ENCODE peak calls at places on chromosomes 4 and X, in ten cellular contexts. One of them, this sample, is unnamed.

GRCh38 chr4:153014460-153014859 is 78.3 kb downstream of the FHDC1 start:
- DNase-seq in ELF-1: no peak
- DNase-seq in GM12878: no peak
- DNase-seq in activated T-helper 2 cell treated with anti-CD3 and anti-CD28 coated beads, Interferon-gamma antibody, Interleukin-2, Interleukin-4, amounts not matched to agents 10 μg/mL and 5 μg/mL and 100 μg/mL, durations not matched to agents 14 hours and 24 hours and 36 hours: no peak
- DNase-seq in fibroblast of lung: no peak
- DNase-seq in Daoy: no peak
- DNase-seq in mucosa of descending colon: no peak
- DNase-seq in AG09319: no peak
- DNase-seq in choroid plexus epithelial cell: peak
- DNase-seq in cardiac muscle cell: no peak
- DNase-seq in this sample: no peak

GRCh38 chr4:184409911-184410692 is 64.2 kb downstream of the IRF2 start:
- DNase-seq in GM12878: no peak
- DNase-seq in fibroblast of lung: no peak
- DNase-seq in Daoy: no peak
- DNase-seq in mucosa of descending colon: no peak
- DNase-seq in ELF-1: no peak
- DNase-seq in cardiac muscle cell: no peak
- DNase-seq in activated T-helper 2 cell treated with anti-CD3 and anti-CD28 coated beads, Interferon-gamma antibody, Interleukin-2, Interleukin-4, amounts not matched to agents 10 μg/mL and 5 μg/mL and 100 μg/mL, durations not matched to agents 14 hours and 24 hours and 36 hours: no peak
- DNase-seq in AG09319: no peak
- DNase-seq in choroid plexus epithelial cell: no peak
- DNase-seq in this sample: no peak

GRCh38 chr4:106371166-106371565 is 2.6 kb upstream of the GIMD1 start:
- DNase-seq in fibroblast of lung: no peak
- DNase-seq in GM12878: no peak
- DNase-seq in activated T-helper 2 cell treated with anti-CD3 and anti-CD28 coated beads, Interferon-gamma antibody, Interleukin-2, Interleukin-4, amounts not matched to agents 10 μg/mL and 5 μg/mL and 100 μg/mL, durations not matched to agents 14 hours and 24 hours and 36 hours: no peak
- DNase-seq in AG09319: no peak
- DNase-seq in cardiac muscle cell: no peak
- DNase-seq in mucosa of descending colon: no peak
- DNase-seq in choroid plexus epithelial cell: no peak
- DNase-seq in Daoy: no peak
- DNase-seq in ELF-1: no peak
- DNase-seq in this sample: no peak

GRCh38 chr4:180058731-180059215 is 2184.4 kb upstream of the TENM3 start:
- DNase-seq in ELF-1: peak
- DNase-seq in GM12878: no peak
- DNase-seq in activated T-helper 2 cell treated with anti-CD3 and anti-CD28 coated beads, Interferon-gamma antibody, Interleukin-2, Interleukin-4, amounts not matched to agents 10 μg/mL and 5 μg/mL and 100 μg/mL, durations not matched to agents 14 hours and 24 hours and 36 hours: no peak
- DNase-seq in mucosa of descending colon: peak
- DNase-seq in Daoy: peak
- DNase-seq in cardiac muscle cell: peak
- DNase-seq in fibroblast of lung: peak
- DNase-seq in AG09319: peak
- DNase-seq in choroid plexus epithelial cell: peak
- DNase-seq in this sample: peak

GRCh38 chr4:25564836-25565235 is 90.8 kb upstream of the SLC34A2 start:
- DNase-seq in fibroblast of lung: no peak
- DNase-seq in choroid plexus epithelial cell: no peak
- DNase-seq in AG09319: no peak
- DNase-seq in mucosa of descending colon: no peak
- DNase-seq in GM12878: no peak
- DNase-seq in ELF-1: no peak
- DNase-seq in activated T-helper 2 cell treated with anti-CD3 and anti-CD28 coated beads, Interferon-gamma antibody, Interleukin-2, Interleukin-4, amounts not matched to agents 10 μg/mL and 5 μg/mL and 100 μg/mL, durations not matched to agents 14 hours and 24 hours and 36 hours: no peak
- DNase-seq in cardiac muscle cell: no peak
- DNase-seq in Daoy: no peak
- DNase-seq in this sample: peak

GRCh38 chr4:121685257-121685656 is 11.5 kb downstream of the ANXA5 start:
- DNase-seq in AG09319: no peak
- DNase-seq in GM12878: no peak
- DNase-seq in Daoy: no peak
- DNase-seq in mucosa of descending colon: no peak
- DNase-seq in fibroblast of lung: peak
- DNase-seq in choroid plexus epithelial cell: peak
- DNase-seq in activated T-helper 2 cell treated with anti-CD3 and anti-CD28 coated beads, Interferon-gamma antibody, Interleukin-2, Interleukin-4, amounts not matched to agents 10 μg/mL and 5 μg/mL and 100 μg/mL, durations not matched to agents 14 hours and 24 hours and 36 hours: no peak
- DNase-seq in ELF-1: no peak
- DNase-seq in cardiac muscle cell: peak
- DNase-seq in this sample: no peak

GRCh38 chr4:149735796-149736195 is 79.8 kb downstream of the IQCM start:
- DNase-seq in Daoy: no peak
- DNase-seq in fibroblast of lung: peak
- DNase-seq in GM12878: no peak
- DNase-seq in AG09319: no peak
- DNase-seq in cardiac muscle cell: peak
- DNase-seq in ELF-1: no peak
- DNase-seq in activated T-helper 2 cell treated with anti-CD3 and anti-CD28 coated beads, Interferon-gamma antibody, Interleukin-2, Interleukin-4, amounts not matched to agents 10 μg/mL and 5 μg/mL and 100 μg/mL, durations not matched to agents 14 hours and 24 hours and 36 hours: no peak
- DNase-seq in choroid plexus epithelial cell: peak
- DNase-seq in mucosa of descending colon: no peak
- DNase-seq in this sample: no peak

GRCh38 chr4:163603246-163603645 is 108.8 kb downstream of the TMA16 start:
- DNase-seq in fibroblast of lung: peak
- DNase-seq in cardiac muscle cell: no peak
- DNase-seq in Daoy: no peak
- DNase-seq in choroid plexus epithelial cell: peak
- DNase-seq in GM12878: no peak
- DNase-seq in activated T-helper 2 cell treated with anti-CD3 and anti-CD28 coated beads, Interferon-gamma antibody, Interleukin-2, Interleukin-4, amounts not matched to agents 10 μg/mL and 5 μg/mL and 100 μg/mL, durations not matched to agents 14 hours and 24 hours and 36 hours: no peak
- DNase-seq in ELF-1: no peak
- DNase-seq in AG09319: no peak
- DNase-seq in mucosa of descending colon: no peak
- DNase-seq in this sample: no peak

GRCh38 chrX:130295519-130296314 is 27.0 kb upstream of the ZNF280C start:
- DNase-seq in cardiac muscle cell: peak
- DNase-seq in GM12878: no peak
- DNase-seq in ELF-1: no peak
- DNase-seq in fibroblast of lung: peak
- DNase-seq in choroid plexus epithelial cell: peak
- DNase-seq in AG09319: no peak
- DNase-seq in activated T-helper 2 cell treated with anti-CD3 and anti-CD28 coated beads, Interferon-gamma antibody, Interleukin-2, Interleukin-4, amounts not matched to agents 10 μg/mL and 5 μg/mL and 100 μg/mL, durations not matched to agents 14 hours and 24 hours and 36 hours: no peak
- DNase-seq in Daoy: no peak
- DNase-seq in mucosa of descending colon: no peak
- DNase-seq in this sample: no peak

GRCh38 chr4:57265831-57266582 is 155.8 kb upstream of the IGFBP7 start:
- DNase-seq in Daoy: no peak
- DNase-seq in fibroblast of lung: no peak
- DNase-seq in GM12878: no peak
- DNase-seq in AG09319: no peak
- DNase-seq in cardiac muscle cell: no peak
- DNase-seq in ELF-1: peak
- DNase-seq in mucosa of descending colon: no peak
- DNase-seq in activated T-helper 2 cell treated with anti-CD3 and anti-CD28 coated beads, Interferon-gamma antibody, Interleukin-2, Interleukin-4, amounts not matched to agents 10 μg/mL and 5 μg/mL and 100 μg/mL, durations not matched to agents 14 hours and 24 hours and 36 hours: no peak
- DNase-seq in choroid plexus epithelial cell: no peak
- DNase-seq in this sample: peak

GRCh38 chrX:129145382-129145781 is 377.9 kb downstream of the SMARCA1 start:
- DNase-seq in GM12878: no peak
- DNase-seq in AG09319: no peak
- DNase-seq in fibroblast of lung: no peak
- DNase-seq in mucosa of descending colon: no peak
- DNase-seq in cardiac muscle cell: no peak
- DNase-seq in choroid plexus epithelial cell: no peak
- DNase-seq in Daoy: no peak
- DNase-seq in activated T-helper 2 cell treated with anti-CD3 and anti-CD28 coated beads, Interferon-gamma antibody, Interleukin-2, Interleukin-4, amounts not matched to agents 10 μg/mL and 5 μg/mL and 100 μg/mL, durations not matched to agents 14 hours and 24 hours and 36 hours: no peak
- DNase-seq in ELF-1: peak
- DNase-seq in this sample: no peak

GRCh38 chrX:154396948-154397887 is 959 bp upstream of the RPL10 start:
- DNase-seq in fibroblast of lung: peak
- DNase-seq in GM12878: no peak
- DNase-seq in cardiac muscle cell: peak
- DNase-seq in mucosa of descending colon: peak
- DNase-seq in ELF-1: peak
- DNase-seq in Daoy: no peak
- DNase-seq in choroid plexus epithelial cell: peak
- DNase-seq in activated T-helper 2 cell treated with anti-CD3 and anti-CD28 coated beads, Interferon-gamma antibody, Interleukin-2, Interleukin-4, amounts not matched to agents 10 μg/mL and 5 μg/mL and 100 μg/mL, durations not matched to agents 14 hours and 24 hours and 36 hours: peak
- DNase-seq in AG09319: no peak
- DNase-seq in this sample: peak

GRCh38 chr4:97074531-97074930 is 1068.7 kb downstream of the STPG2 start:
- DNase-seq in Daoy: no peak
- DNase-seq in ELF-1: no peak
- DNase-seq in GM12878: no peak
- DNase-seq in activated T-helper 2 cell treated with anti-CD3 and anti-CD28 coated beads, Interferon-gamma antibody, Interleukin-2, Interleukin-4, amounts not matched to agents 10 μg/mL and 5 μg/mL and 100 μg/mL, durations not matched to agents 14 hours and 24 hours and 36 hours: no peak
- DNase-seq in fibroblast of lung: no peak
- DNase-seq in mucosa of descending colon: no peak
- DNase-seq in choroid plexus epithelial cell: no peak
- DNase-seq in AG09319: no peak
- DNase-seq in cardiac muscle cell: no peak
- DNase-seq in this sample: no peak

GRCh38 chrX:151922692-151923091 is 10.0 kb downstream of the MAGEA4 start:
- DNase-seq in Daoy: no peak
- DNase-seq in mucosa of descending colon: no peak
- DNase-seq in fibroblast of lung: no peak
- DNase-seq in choroid plexus epithelial cell: no peak
- DNase-seq in GM12878: no peak
- DNase-seq in cardiac muscle cell: no peak
- DNase-seq in AG09319: no peak
- DNase-seq in ELF-1: no peak
- DNase-seq in activated T-helper 2 cell treated with anti-CD3 and anti-CD28 coated beads, Interferon-gamma antibody, Interleukin-2, Interleukin-4, amounts not matched to agents 10 μg/mL and 5 μg/mL and 100 μg/mL, durations not matched to agents 14 hours and 24 hours and 36 hours: no peak
- DNase-seq in this sample: no peak

GRCh38 chr4:175469519-175469918 is 342.5 kb downstream of the GPM6A start:
- DNase-seq in Daoy: peak
- DNase-seq in ELF-1: peak
- DNase-seq in mucosa of descending colon: no peak
- DNase-seq in fibroblast of lung: no peak
- DNase-seq in GM12878: no peak
- DNase-seq in choroid plexus epithelial cell: peak
- DNase-seq in cardiac muscle cell: no peak
- DNase-seq in AG09319: no peak
- DNase-seq in activated T-helper 2 cell treated with anti-CD3 and anti-CD28 coated beads, Interferon-gamma antibody, Interleukin-2, Interleukin-4, amounts not matched to agents 10 μg/mL and 5 μg/mL and 100 μg/mL, durations not matched to agents 14 hours and 24 hours and 36 hours: no peak
- DNase-seq in this sample: peak

GRCh38 chr4:48295116-48295515 is 25.5 kb upstream of the TEC start:
- DNase-seq in choroid plexus epithelial cell: no peak
- DNase-seq in mucosa of descending colon: no peak
- DNase-seq in AG09319: no peak
- DNase-seq in GM12878: no peak
- DNase-seq in Daoy: no peak
- DNase-seq in ELF-1: no peak
- DNase-seq in fibroblast of lung: no peak
- DNase-seq in cardiac muscle cell: peak
- DNase-seq in activated T-helper 2 cell treated with anti-CD3 and anti-CD28 coated beads, Interferon-gamma antibody, Interleukin-2, Interleukin-4, amounts not matched to agents 10 μg/mL and 5 μg/mL and 100 μg/mL, durations not matched to agents 14 hours and 24 hours and 36 hours: no peak
- DNase-seq in this sample: no peak

GRCh38 chrX:132751043-132751690 is 207.3 kb downstream of the HS6ST2 start:
- DNase-seq in AG09319: no peak
- DNase-seq in choroid plexus epithelial cell: no peak
- DNase-seq in fibroblast of lung: no peak
- DNase-seq in GM12878: no peak
- DNase-seq in Daoy: no peak
- DNase-seq in ELF-1: peak
- DNase-seq in activated T-helper 2 cell treated with anti-CD3 and anti-CD28 coated beads, Interferon-gamma antibody, Interleukin-2, Interleukin-4, amounts not matched to agents 10 μg/mL and 5 μg/mL and 100 μg/mL, durations not matched to agents 14 hours and 24 hours and 36 hours: no peak
- DNase-seq in mucosa of descending colon: no peak
- DNase-seq in cardiac muscle cell: no peak
- DNase-seq in this sample: peak

GRCh38 chrX:102338162-102338561 is 91.2 kb downstream of the NXF2 start:
- DNase-seq in choroid plexus epithelial cell: no peak
- DNase-seq in cardiac muscle cell: no peak
- DNase-seq in AG09319: no peak
- DNase-seq in activated T-helper 2 cell treated with anti-CD3 and anti-CD28 coated beads, Interferon-gamma antibody, Interleukin-2, Interleukin-4, amounts not matched to agents 10 μg/mL and 5 μg/mL and 100 μg/mL, durations not matched to agents 14 hours and 24 hours and 36 hours: no peak
- DNase-seq in mucosa of descending colon: no peak
- DNase-seq in fibroblast of lung: no peak
- DNase-seq in Daoy: no peak
- DNase-seq in ELF-1: no peak
- DNase-seq in GM12878: no peak
- DNase-seq in this sample: no peak

This sample was measured in mesendoderm.